ENCODE peak calls at places on chromosomes 16 and 17, in eight cellular contexts. T, H, Y, W, F, G, P and Q are unnamed samples.

GRCh38 chr17:66255527-66255971 is 26.3 kb upstream of the APOH start:
- ATAC-seq in Y (no peak), P (no peak), T (peak), G (no peak), H (peak), F (no peak), W (no peak), Q (no peak)

GRCh38 chr16:84086357-84086756 is 30.4 kb downstream of the MBTPS1 start:
- ATAC-seq in H (no peak), W (no peak), P (no peak), Y (no peak), G (no peak), T (no peak), F (no peak), Q (no peak)

GRCh38 chr17:55158439-55158838 is 106.3 kb upstream of the HLF start:
- ATAC-seq in Y (no peak), P (no peak), T (no peak), H (no peak), W (peak), G (no peak), F (no peak), Q (no peak)

GRCh38 chr17:68255731-68256538 is 8.1 kb downstream of the AMZ2 start:
- ATAC-seq in W (no peak), F (no peak), G (no peak), Y (peak), T (no peak), P (no peak), H (peak), Q (peak)

GRCh38 chr17:83073389-83074063 is 5.9 kb upstream of the METRNL start:
- ATAC-seq in G (no peak), T (no peak), F (no peak), Y (no peak), W (peak), H (no peak), P (peak), Q (peak)

GRCh38 chr17:42337442-42337841 is 49.1 kb downstream of the STAT5A start:
- ATAC-seq in G (no peak), F (peak), H (peak), P (peak), T (peak), W (no peak), Y (peak), Q (peak)

GRCh38 chr16:20878682-20879147 is 21.4 kb downstream of the DCUN1D3 start:
- ATAC-seq in T (no peak), H (no peak), G (no peak), F (peak), P (no peak), Y (no peak), W (no peak), Q (peak)

GRCh38 chr16:17940584-17940983 is 396.0 kb downstream of the NPIPA8 start:
- ATAC-seq in Y (no peak), G (no peak), F (no peak), H (no peak), P (no peak), W (no peak), T (no peak), Q (no peak)

GRCh38 chr17:55289106-55289446 is 24.3 kb downstream of the HLF start:
- ATAC-seq in H (no peak), P (no peak), T (no peak), W (no peak), Y (no peak), F (no peak), G (no peak), Q (no peak)

GRCh38 chr16:86195863-86196630 is 297.1 kb downstream of the IRF8 start:
- ATAC-seq in T (no peak), Y (no peak), G (no peak), H (no peak), F (no peak), P (no peak), W (no peak), Q (no peak)

GRCh38 chr16:64440005-64440404 is 681.9 kb downstream of the CDH11 start:
- ATAC-seq in W (no peak), Y (no peak), P (no peak), H (no peak), T (no peak), G (no peak), F (no peak), Q (no peak)

GRCh38 chr16:82368041-82368440 is 198.0 kb upstream of the MPHOSPH6 start:
- ATAC-seq in F (peak), G (no peak), W (no peak), H (no peak), Y (no peak), T (no peak), P (peak), Q (no peak)

GRCh38 chr17:50163846-50164696 is 1.7 kb upstream of the SGCA start:
- ATAC-seq in T (no peak), Y (no peak), H (no peak), G (no peak), F (no peak), W (no peak), P (no peak), Q (peak)

GRCh38 chr17:80892900-80893603 is 98.6 kb upstream of the CHMP6 start:
- ATAC-seq in H (no peak), T (no peak), F (no peak), W (peak), G (peak), P (no peak), Y (no peak), Q (no peak)

GRCh38 chr17:50133769-50134099 is 3.8 kb upstream of the SAMD14 start:
- ATAC-seq in T (no peak), P (no peak), W (no peak), F (peak), G (no peak), H (no peak), Y (no peak), Q (no peak)

GRCh38 chr16:31452631-31453106 is 6.6 kb upstream of the ARMC5 start:
- ATAC-seq in W (peak), H (no peak), P (peak), G (peak), T (no peak), F (peak), Y (no peak), Q (no peak)

GRCh38 chr17:80279895-80280294 is 19.2 kb downstream of the RNF213 start:
- ATAC-seq in T (no peak), H (no peak), Y (no peak), F (peak), G (peak), W (peak), P (peak), Q (no peak)

GRCh38 chr16:73304008-73304814 is 256.3 kb upstream of the ZFHX3 start:
- ATAC-seq in P (no peak), T (no peak), W (no peak), Y (no peak), F (no peak), H (no peak), G (no peak), Q (no peak)

GRCh38 chr17:76063880-76064546 is 8.3 kb downstream of the SRP68 start:
- ATAC-seq in P (no peak), Y (no peak), T (peak), G (no peak), W (no peak), F (no peak), H (no peak), Q (peak)

GRCh38 chr16:69349508-69349907 is 2.1 kb downstream of the TMED6 start:
- ATAC-seq in T (no peak), F (no peak), W (no peak), P (no peak), Y (no peak), G (no peak), H (no peak), Q (no peak)